ENCODE peak calls at places on chromosomes 13 and 19, in four cellular contexts. One of them, this sample, is unnamed.

GRCh38 chr13:50892162-50892944 is 17.2 kb upstream of the RNASEH2B start:
- DNase-seq in H9: no peak
- DNase-seq in AG04450: no peak
- DNase-seq in vagina: no peak
- DNase-seq in this sample: no peak

GRCh38 chr19:6095760-6096159 is 14.5 kb downstream of the RFX2 start:
- DNase-seq in H9: no peak
- DNase-seq in AG04450: no peak
- DNase-seq in vagina: no peak
- DNase-seq in this sample: no peak

GRCh38 chr13:30607908-30608307 is 9.8 kb upstream of the USPL1 start:
- DNase-seq in H9: no peak
- DNase-seq in AG04450: no peak
- DNase-seq in vagina: no peak
- DNase-seq in this sample: no peak

GRCh38 chr13:37443538-37443937 is 155.0 kb downstream of the POSTN start:
- DNase-seq in H9: no peak
- DNase-seq in AG04450: peak; percentile 52
- DNase-seq in vagina: no peak
- DNase-seq in this sample: peak; percentile 42

GRCh38 chr13:79245937-79246574 is 160.0 kb downstream of the RBM26 start:
- DNase-seq in vagina: no peak
- DNase-seq in AG04450: no peak
- DNase-seq in H9: no peak
- DNase-seq in this sample: no peak

GRCh38 chr19:51687791-51688664 is 5.1 kb upstream of the SPACA6 start:
- DNase-seq in AG04450: no peak
- DNase-seq in vagina: no peak
- DNase-seq in H9: peak; percentile 80
- DNase-seq in this sample: no peak

GRCh38 chr19:2549701-2550191 is 73.8 kb downstream of the GADD45B start:
- DNase-seq in H9: no peak
- DNase-seq in AG04450: peak; percentile 58
- DNase-seq in vagina: no peak
- DNase-seq in this sample: no peak

GRCh38 chr19:11420429-11420893 is 1.3 kb upstream of the RGL3 start:
- DNase-seq in vagina: no peak
- DNase-seq in AG04450: no peak
- DNase-seq in H9: no peak
- DNase-seq in this sample: no peak

GRCh38 chr19:42280761-42281174 is 11.7 kb downstream of the CIC start:
- DNase-seq in vagina: no peak
- DNase-seq in H9: no peak
- DNase-seq in AG04450: no peak
- DNase-seq in this sample: no peak

GRCh38 chr19:15197275-15198005 is 3.4 kb downstream of the NOTCH3 start:
- DNase-seq in vagina: no peak
- DNase-seq in H9: no peak
- DNase-seq in AG04450: no peak
- DNase-seq in this sample: no peak

GRCh38 chr13:25762795-25763377 is 288.9 kb downstream of the SHISA2 start:
- DNase-seq in H9: no peak
- DNase-seq in AG04450: no peak
- DNase-seq in vagina: no peak
- DNase-seq in this sample: no peak

GRCh38 chr13:67277581-67277980 is 47.4 kb upstream of the PCDH9 start:
- DNase-seq in H9: no peak
- DNase-seq in vagina: no peak
- DNase-seq in AG04450: no peak
- DNase-seq in this sample: no peak

GRCh38 chr13:78468546-78469060 is 134.7 kb downstream of the POU4F1 start:
- DNase-seq in H9: no peak
- DNase-seq in vagina: no peak
- DNase-seq in AG04450: no peak
- DNase-seq in this sample: no peak

GRCh38 chr13:96338030-96338429 is 248.1 kb downstream of the HS6ST3 start:
- DNase-seq in H9: no peak
- DNase-seq in AG04450: no peak
- DNase-seq in vagina: no peak
- DNase-seq in this sample: no peak

GRCh38 chr19:19463348-19464117 is 51.8 kb downstream of the TSSK6 start:
- DNase-seq in vagina: no peak
- DNase-seq in AG04450: no peak
- DNase-seq in H9: no peak
- DNase-seq in this sample: no peak

GRCh38 chr19:18385675-18386542 is at the start of gene GDF15:
- DNase-seq in H9: peak; percentile 94
- DNase-seq in AG04450: peak; percentile 77
- DNase-seq in vagina: no peak
- DNase-seq in this sample: no peak

GRCh38 chr19:7460562-7460966 is 28.3 kb downstream of the PEX11G start:
- DNase-seq in AG04450: no peak
- DNase-seq in vagina: no peak
- DNase-seq in H9: no peak
- DNase-seq in this sample: no peak

GRCh38 chr13:77565635-77566034 is 30.1 kb downstream of the SCEL start:
- DNase-seq in vagina: no peak
- DNase-seq in AG04450: no peak
- DNase-seq in H9: no peak
- DNase-seq in this sample: no peak

GRCh38 chr19:29587518-29587986 is 18.5 kb upstream of the POP4 start:
- DNase-seq in vagina: no peak
- DNase-seq in AG04450: no peak
- DNase-seq in H9: no peak
- DNase-seq in this sample: no peak

GRCh38 chr13:65679240-65679639 is 1550.9 kb downstream of the PCDH9 start:
- DNase-seq in H9: no peak
- DNase-seq in vagina: no peak
- DNase-seq in AG04450: no peak
- DNase-seq in this sample: no peak

GRCh38 chr13:39506559-39507390 is 96.2 kb downstream of the LHFPL6 start:
- DNase-seq in vagina: no peak
- DNase-seq in AG04450: peak; percentile 57
- DNase-seq in H9: no peak
- DNase-seq in this sample: peak; percentile 95

GRCh38 chr19:4016486-4016885 is 8.9 kb downstream of the PIAS4 start:
- DNase-seq in H9: no peak
- DNase-seq in vagina: no peak
- DNase-seq in AG04450: no peak
- DNase-seq in this sample: no peak

GRCh38 chr19:8639821-8640401 is 9.5 kb downstream of the NFILZ start:
- DNase-seq in H9: no peak
- DNase-seq in vagina: no peak
- DNase-seq in AG04450: no peak
- DNase-seq in this sample: no peak

GRCh38 chr19:43636121-43636683 is 3.4 kb downstream of the CADM4 start:
- DNase-seq in AG04450: no peak
- DNase-seq in H9: peak; percentile 50
- DNase-seq in vagina: no peak
- DNase-seq in this sample: no peak

GRCh38 chr19:23254141-23254910 is 4.1 kb upstream of the ZNF724 start:
- DNase-seq in vagina: no peak
- DNase-seq in H9: no peak
- DNase-seq in AG04450: no peak
- DNase-seq in this sample: no peak

GRCh38 chr13:80204642-80205041 is 136.3 kb downstream of the SPRY2 start:
- DNase-seq in vagina: no peak
- DNase-seq in AG04450: no peak
- DNase-seq in H9: no peak
- DNase-seq in this sample: no peak

GRCh38 chr19:11008111-11008510 is 47.3 kb downstream of the SMARCA4 start:
- DNase-seq in H9: no peak
- DNase-seq in AG04450: no peak
- DNase-seq in vagina: no peak
- DNase-seq in this sample: no peak

DNA sequence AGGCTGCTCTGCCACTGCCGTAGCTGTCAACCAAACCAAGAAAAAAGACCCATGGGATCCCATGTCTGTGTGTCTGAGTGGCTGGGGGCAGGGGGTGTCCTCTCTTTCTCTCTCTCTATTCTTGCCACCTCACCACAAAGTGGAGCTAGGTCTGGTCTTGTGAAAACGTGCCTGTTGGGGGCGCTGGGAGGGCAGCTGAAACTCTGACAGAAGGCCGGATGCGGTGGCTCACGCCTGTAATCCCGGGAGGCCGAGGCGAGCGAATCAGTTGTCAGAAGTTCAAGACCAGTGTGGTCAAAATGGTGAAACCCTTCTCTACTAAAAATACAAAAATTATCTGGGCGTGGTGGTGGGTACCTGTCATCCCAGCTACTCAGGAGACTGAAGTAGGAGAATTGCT is 29.2 kb downstream of the ZNF146 start:
- DNase-seq in H9: peak; percentile 56
- DNase-seq in vagina: no peak
- DNase-seq in AG04450: no peak
- DNase-seq in this sample: no peak
- TF ChIP-seq CTCF in H9: peak; percentile 45
- TF ChIP-seq CTCF in vagina: no peak
- TF ChIP-seq CTCF in AG04450: no peak
- TF ChIP-seq CTCF in this sample: no peak

GRCh38 chr19:17103177-17103576 is 27.6 kb downstream of the MYO9B start:
- DNase-seq in AG04450: no peak
- DNase-seq in vagina: no peak
- DNase-seq in H9: peak; percentile 75
- DNase-seq in this sample: no peak
- TF ChIP-seq CTCF in AG04450: peak; percentile 67
- TF ChIP-seq CTCF in vagina: no peak
- TF ChIP-seq CTCF in H9: peak; percentile 72
- TF ChIP-seq CTCF in this sample: peak; percentile 72

GRCh38 chr19:34963531-34964406 is at the start of gene ZNF792:
- DNase-seq in H9: peak; percentile 82
- DNase-seq in vagina: no peak
- DNase-seq in AG04450: peak; percentile 4
- DNase-seq in this sample: no peak
- TF ChIP-seq CTCF in H9: no peak
- TF ChIP-seq CTCF in vagina: no peak
- TF ChIP-seq CTCF in AG04450: no peak
- TF ChIP-seq CTCF in this sample: no peak

GRCh38 chr19:45927565-45928261 is 13.1 kb upstream of the NANOS2 start:
- DNase-seq in AG04450: peak; percentile 60
- DNase-seq in vagina: no peak
- DNase-seq in H9: peak; percentile 98
- DNase-seq in this sample: peak; percentile 62
- TF ChIP-seq CTCF in AG04450: no peak
- TF ChIP-seq CTCF in vagina: peak; percentile 17
- TF ChIP-seq CTCF in H9: peak; percentile 42
- TF ChIP-seq CTCF in this sample: no peak

This sample was measured in keratinocyte.